ENCODE peak calls at places on chromosomes 1 and 21, in ten cellular contexts. One of them, this sample, is unnamed.
A peak's percentile ranks its signal among the peaks of the same experiment; 100 is the strongest.

GRCh38 chr1:165954940-165955339 is 127.5 kb downstream of the UCK2 start:
- DNase-seq in fibroblast of mammary gland: peak; percentile 81
- DNase-seq in mesothelial cell of epicardium: no peak
- DNase-seq in stimulated activated CD8-positive, alpha-beta memory T cell treated with anti-CD3 and anti-CD28 coated beads, Interleukin-7, amount 100 ng/mL, for 1 hour: no peak
- DNase-seq in H4: peak; percentile 60
- DNase-seq in NCI-H345: no peak
- DNase-seq in Daoy: peak; percentile 90
- DNase-seq in NCI-H1417 treated with DMSO at 0.1 percent for 48 hours: no peak
- DNase-seq in non-pigmented ciliary epithelial cell: peak; percentile 28
- DNase-seq in head of caudate nucleus: no peak
- DNase-seq in this sample: no peak

GRCh38 chr1:40036574-40036973 is 4.0 kb upstream of the CAP1 start:
- DNase-seq in fibroblast of mammary gland: peak; percentile 84
- DNase-seq in mesothelial cell of epicardium: no peak
- DNase-seq in stimulated activated CD8-positive, alpha-beta memory T cell treated with anti-CD3 and anti-CD28 coated beads, Interleukin-7, amount 100 ng/mL, for 1 hour: no peak
- DNase-seq in H4: peak; percentile 54
- DNase-seq in NCI-H345: no peak
- DNase-seq in Daoy: peak; percentile 83
- DNase-seq in NCI-H1417 treated with DMSO at 0.1 percent for 48 hours: no peak
- DNase-seq in non-pigmented ciliary epithelial cell: no peak
- DNase-seq in head of caudate nucleus: peak; percentile 36
- DNase-seq in this sample: no peak

GRCh38 chr1:206851611-206852010 is 13.8 kb upstream of the IL20 start:
- DNase-seq in fibroblast of mammary gland: peak; percentile 85
- DNase-seq in mesothelial cell of epicardium: no peak
- DNase-seq in stimulated activated CD8-positive, alpha-beta memory T cell treated with anti-CD3 and anti-CD28 coated beads, Interleukin-7, amount 100 ng/mL, for 1 hour: no peak
- DNase-seq in H4: no peak
- DNase-seq in NCI-H345: no peak
- DNase-seq in Daoy: no peak
- DNase-seq in NCI-H1417 treated with DMSO at 0.1 percent for 48 hours: no peak
- DNase-seq in non-pigmented ciliary epithelial cell: peak; percentile 19
- DNase-seq in head of caudate nucleus: no peak
- DNase-seq in this sample: no peak

GRCh38 chr1:9719978-9720722 is 68.6 kb downstream of the PIK3CD start:
- DNase-seq in fibroblast of mammary gland: no peak
- DNase-seq in mesothelial cell of epicardium: no peak
- DNase-seq in stimulated activated CD8-positive, alpha-beta memory T cell treated with anti-CD3 and anti-CD28 coated beads, Interleukin-7, amount 100 ng/mL, for 1 hour: no peak
- DNase-seq in H4: no peak
- DNase-seq in NCI-H345: no peak
- DNase-seq in Daoy: no peak
- DNase-seq in NCI-H1417 treated with DMSO at 0.1 percent for 48 hours: no peak
- DNase-seq in non-pigmented ciliary epithelial cell: no peak
- DNase-seq in head of caudate nucleus: no peak
- DNase-seq in this sample: peak; percentile 64

GRCh38 chr1:113930499-113931161 is 1.5 kb downstream of the HIPK1 start:
- DNase-seq in fibroblast of mammary gland: peak; percentile 62
- DNase-seq in mesothelial cell of epicardium: no peak
- DNase-seq in stimulated activated CD8-positive, alpha-beta memory T cell treated with anti-CD3 and anti-CD28 coated beads, Interleukin-7, amount 100 ng/mL, for 1 hour: peak; percentile 46
- DNase-seq in H4: peak; percentile 49
- DNase-seq in NCI-H345: no peak
- DNase-seq in Daoy: peak; percentile 81
- DNase-seq in NCI-H1417 treated with DMSO at 0.1 percent for 48 hours: no peak
- DNase-seq in non-pigmented ciliary epithelial cell: no peak
- DNase-seq in head of caudate nucleus: no peak
- DNase-seq in this sample: peak; percentile 77

GRCh38 chr1:193068013-193068412 is 8.6 kb downstream of the RO60 start:
- DNase-seq in fibroblast of mammary gland: peak; percentile 19
- DNase-seq in mesothelial cell of epicardium: no peak
- DNase-seq in stimulated activated CD8-positive, alpha-beta memory T cell treated with anti-CD3 and anti-CD28 coated beads, Interleukin-7, amount 100 ng/mL, for 1 hour: no peak
- DNase-seq in H4: no peak
- DNase-seq in NCI-H345: no peak
- DNase-seq in Daoy: no peak
- DNase-seq in NCI-H1417 treated with DMSO at 0.1 percent for 48 hours: no peak
- DNase-seq in non-pigmented ciliary epithelial cell: no peak
- DNase-seq in head of caudate nucleus: no peak
- DNase-seq in this sample: no peak

GRCh38 chr1:162070094-162070748 is 730 bp downstream of the NOS1AP start:
- DNase-seq in fibroblast of mammary gland: no peak
- DNase-seq in mesothelial cell of epicardium: no peak
- DNase-seq in stimulated activated CD8-positive, alpha-beta memory T cell treated with anti-CD3 and anti-CD28 coated beads, Interleukin-7, amount 100 ng/mL, for 1 hour: no peak
- DNase-seq in H4: no peak
- DNase-seq in NCI-H345: peak; percentile 38
- DNase-seq in Daoy: peak; percentile 13
- DNase-seq in NCI-H1417 treated with DMSO at 0.1 percent for 48 hours: no peak
- DNase-seq in non-pigmented ciliary epithelial cell: no peak
- DNase-seq in head of caudate nucleus: no peak
- DNase-seq in this sample: peak; percentile 58

GRCh38 chr1:225511828-225512381 is 84.1 kb upstream of the LBR start:
- DNase-seq in fibroblast of mammary gland: no peak
- DNase-seq in mesothelial cell of epicardium: no peak
- DNase-seq in stimulated activated CD8-positive, alpha-beta memory T cell treated with anti-CD3 and anti-CD28 coated beads, Interleukin-7, amount 100 ng/mL, for 1 hour: no peak
- DNase-seq in H4: no peak
- DNase-seq in NCI-H345: no peak
- DNase-seq in Daoy: no peak
- DNase-seq in NCI-H1417 treated with DMSO at 0.1 percent for 48 hours: no peak
- DNase-seq in non-pigmented ciliary epithelial cell: no peak
- DNase-seq in head of caudate nucleus: no peak
- DNase-seq in this sample: no peak

GRCh38 chr1:60764489-60764888 is 317.9 kb upstream of the NFIA start:
- DNase-seq in fibroblast of mammary gland: no peak
- DNase-seq in mesothelial cell of epicardium: no peak
- DNase-seq in stimulated activated CD8-positive, alpha-beta memory T cell treated with anti-CD3 and anti-CD28 coated beads, Interleukin-7, amount 100 ng/mL, for 1 hour: no peak
- DNase-seq in H4: no peak
- DNase-seq in NCI-H345: no peak
- DNase-seq in Daoy: no peak
- DNase-seq in NCI-H1417 treated with DMSO at 0.1 percent for 48 hours: no peak
- DNase-seq in non-pigmented ciliary epithelial cell: no peak
- DNase-seq in head of caudate nucleus: no peak
- DNase-seq in this sample: no peak

GRCh38 chr1:228063251-228064191 is 19.0 kb upstream of the ARF1 start:
- DNase-seq in fibroblast of mammary gland: no peak
- DNase-seq in mesothelial cell of epicardium: no peak
- DNase-seq in stimulated activated CD8-positive, alpha-beta memory T cell treated with anti-CD3 and anti-CD28 coated beads, Interleukin-7, amount 100 ng/mL, for 1 hour: no peak
- DNase-seq in H4: no peak
- DNase-seq in NCI-H345: no peak
- DNase-seq in Daoy: no peak
- DNase-seq in NCI-H1417 treated with DMSO at 0.1 percent for 48 hours: no peak
- DNase-seq in non-pigmented ciliary epithelial cell: no peak
- DNase-seq in head of caudate nucleus: no peak
- DNase-seq in this sample: no peak

GRCh38 chr1:200410566-200410878 is 686 bp upstream of the ZNF281 start:
- DNase-seq in fibroblast of mammary gland: peak; percentile 25
- DNase-seq in mesothelial cell of epicardium: no peak
- DNase-seq in stimulated activated CD8-positive, alpha-beta memory T cell treated with anti-CD3 and anti-CD28 coated beads, Interleukin-7, amount 100 ng/mL, for 1 hour: no peak
- DNase-seq in H4: no peak
- DNase-seq in NCI-H345: peak; percentile 72
- DNase-seq in Daoy: no peak
- DNase-seq in NCI-H1417 treated with DMSO at 0.1 percent for 48 hours: peak; percentile 66
- DNase-seq in non-pigmented ciliary epithelial cell: no peak
- DNase-seq in head of caudate nucleus: no peak
- DNase-seq in this sample: no peak

GRCh38 chr21:31394309-31394708 is 50.2 kb upstream of the TIAM1 start:
- DNase-seq in fibroblast of mammary gland: no peak
- DNase-seq in mesothelial cell of epicardium: no peak
- DNase-seq in stimulated activated CD8-positive, alpha-beta memory T cell treated with anti-CD3 and anti-CD28 coated beads, Interleukin-7, amount 100 ng/mL, for 1 hour: no peak
- DNase-seq in H4: no peak
- DNase-seq in NCI-H345: no peak
- DNase-seq in Daoy: no peak
- DNase-seq in NCI-H1417 treated with DMSO at 0.1 percent for 48 hours: no peak
- DNase-seq in non-pigmented ciliary epithelial cell: no peak
- DNase-seq in head of caudate nucleus: no peak
- DNase-seq in this sample: no peak

GRCh38 chr1:188070848-188071247 is 1242.1 kb downstream of the PLA2G4A start:
- DNase-seq in fibroblast of mammary gland: no peak
- DNase-seq in mesothelial cell of epicardium: no peak
- DNase-seq in stimulated activated CD8-positive, alpha-beta memory T cell treated with anti-CD3 and anti-CD28 coated beads, Interleukin-7, amount 100 ng/mL, for 1 hour: no peak
- DNase-seq in H4: no peak
- DNase-seq in NCI-H345: no peak
- DNase-seq in Daoy: no peak
- DNase-seq in NCI-H1417 treated with DMSO at 0.1 percent for 48 hours: no peak
- DNase-seq in non-pigmented ciliary epithelial cell: no peak
- DNase-seq in head of caudate nucleus: no peak
- DNase-seq in this sample: no peak

GRCh38 chr1:85289207-85289847 is 12.9 kb upstream of the BCL10 start:
- DNase-seq in fibroblast of mammary gland: peak; percentile 96
- DNase-seq in mesothelial cell of epicardium: no peak
- DNase-seq in stimulated activated CD8-positive, alpha-beta memory T cell treated with anti-CD3 and anti-CD28 coated beads, Interleukin-7, amount 100 ng/mL, for 1 hour: no peak
- DNase-seq in H4: peak; percentile 71
- DNase-seq in NCI-H345: no peak
- DNase-seq in Daoy: peak; percentile 98
- DNase-seq in NCI-H1417 treated with DMSO at 0.1 percent for 48 hours: no peak
- DNase-seq in non-pigmented ciliary epithelial cell: peak; percentile 92
- DNase-seq in head of caudate nucleus: no peak
- DNase-seq in this sample: no peak

GRCh38 chr1:35834218-35834617 is 26.4 kb downstream of the AGO4 start:
- DNase-seq in fibroblast of mammary gland: no peak
- DNase-seq in mesothelial cell of epicardium: no peak
- DNase-seq in stimulated activated CD8-positive, alpha-beta memory T cell treated with anti-CD3 and anti-CD28 coated beads, Interleukin-7, amount 100 ng/mL, for 1 hour: no peak
- DNase-seq in H4: no peak
- DNase-seq in NCI-H345: no peak
- DNase-seq in Daoy: no peak
- DNase-seq in NCI-H1417 treated with DMSO at 0.1 percent for 48 hours: no peak
- DNase-seq in non-pigmented ciliary epithelial cell: no peak
- DNase-seq in head of caudate nucleus: no peak
- DNase-seq in this sample: no peak

GRCh38 chr1:30988045-30988444 is 77.5 kb downstream of the PUM1 start:
- DNase-seq in fibroblast of mammary gland: peak; percentile 71
- DNase-seq in mesothelial cell of epicardium: no peak
- DNase-seq in stimulated activated CD8-positive, alpha-beta memory T cell treated with anti-CD3 and anti-CD28 coated beads, Interleukin-7, amount 100 ng/mL, for 1 hour: no peak
- DNase-seq in H4: no peak
- DNase-seq in NCI-H345: no peak
- DNase-seq in Daoy: no peak
- DNase-seq in NCI-H1417 treated with DMSO at 0.1 percent for 48 hours: no peak
- DNase-seq in non-pigmented ciliary epithelial cell: no peak
- DNase-seq in head of caudate nucleus: no peak
- DNase-seq in this sample: no peak

GRCh38 chr1:35745124-35745730 is 24.6 kb downstream of the CLSPN start:
- DNase-seq in fibroblast of mammary gland: no peak
- DNase-seq in mesothelial cell of epicardium: no peak
- DNase-seq in stimulated activated CD8-positive, alpha-beta memory T cell treated with anti-CD3 and anti-CD28 coated beads, Interleukin-7, amount 100 ng/mL, for 1 hour: no peak
- DNase-seq in H4: no peak
- DNase-seq in NCI-H345: no peak
- DNase-seq in Daoy: no peak
- DNase-seq in NCI-H1417 treated with DMSO at 0.1 percent for 48 hours: no peak
- DNase-seq in non-pigmented ciliary epithelial cell: no peak
- DNase-seq in head of caudate nucleus: no peak
- DNase-seq in this sample: no peak

GRCh38 chr1:192557841-192558595 is 17.6 kb upstream of the RGS1 start:
- DNase-seq in fibroblast of mammary gland: peak; percentile 85
- DNase-seq in mesothelial cell of epicardium: no peak
- DNase-seq in stimulated activated CD8-positive, alpha-beta memory T cell treated with anti-CD3 and anti-CD28 coated beads, Interleukin-7, amount 100 ng/mL, for 1 hour: no peak
- DNase-seq in H4: no peak
- DNase-seq in NCI-H345: no peak
- DNase-seq in Daoy: no peak
- DNase-seq in NCI-H1417 treated with DMSO at 0.1 percent for 48 hours: no peak
- DNase-seq in non-pigmented ciliary epithelial cell: no peak
- DNase-seq in head of caudate nucleus: no peak
- DNase-seq in this sample: no peak

GRCh38 chr1:2274231-2274967 is 46.3 kb downstream of the SKI start:
- DNase-seq in fibroblast of mammary gland: no peak
- DNase-seq in mesothelial cell of epicardium: no peak
- DNase-seq in stimulated activated CD8-positive, alpha-beta memory T cell treated with anti-CD3 and anti-CD28 coated beads, Interleukin-7, amount 100 ng/mL, for 1 hour: no peak
- DNase-seq in H4: no peak
- DNase-seq in NCI-H345: no peak
- DNase-seq in Daoy: no peak
- DNase-seq in NCI-H1417 treated with DMSO at 0.1 percent for 48 hours: no peak
- DNase-seq in non-pigmented ciliary epithelial cell: no peak
- DNase-seq in head of caudate nucleus: no peak
- DNase-seq in this sample: no peak

GRCh38 chr1:227219715-227220292 is 98.5 kb downstream of the CDC42BPA start:
- DNase-seq in fibroblast of mammary gland: no peak
- DNase-seq in mesothelial cell of epicardium: no peak
- DNase-seq in stimulated activated CD8-positive, alpha-beta memory T cell treated with anti-CD3 and anti-CD28 coated beads, Interleukin-7, amount 100 ng/mL, for 1 hour: no peak
- DNase-seq in H4: no peak
- DNase-seq in NCI-H345: no peak
- DNase-seq in Daoy: no peak
- DNase-seq in NCI-H1417 treated with DMSO at 0.1 percent for 48 hours: no peak
- DNase-seq in non-pigmented ciliary epithelial cell: no peak
- DNase-seq in head of caudate nucleus: no peak
- DNase-seq in this sample: no peak

GRCh38 chr1:41274827-41275519 is 32.9 kb upstream of the SCMH1 start:
- DNase-seq in fibroblast of mammary gland: peak; percentile 14
- DNase-seq in mesothelial cell of epicardium: no peak
- DNase-seq in stimulated activated CD8-positive, alpha-beta memory T cell treated with anti-CD3 and anti-CD28 coated beads, Interleukin-7, amount 100 ng/mL, for 1 hour: no peak
- DNase-seq in H4: no peak
- DNase-seq in NCI-H345: no peak
- DNase-seq in Daoy: no peak
- DNase-seq in NCI-H1417 treated with DMSO at 0.1 percent for 48 hours: no peak
- DNase-seq in non-pigmented ciliary epithelial cell: no peak
- DNase-seq in head of caudate nucleus: no peak
- DNase-seq in this sample: no peak

GRCh38 chr1:80143361-80143760 is 1136.8 kb upstream of the ADGRL4 start:
- DNase-seq in fibroblast of mammary gland: no peak
- DNase-seq in mesothelial cell of epicardium: no peak
- DNase-seq in stimulated activated CD8-positive, alpha-beta memory T cell treated with anti-CD3 and anti-CD28 coated beads, Interleukin-7, amount 100 ng/mL, for 1 hour: no peak
- DNase-seq in H4: no peak
- DNase-seq in NCI-H345: no peak
- DNase-seq in Daoy: no peak
- DNase-seq in NCI-H1417 treated with DMSO at 0.1 percent for 48 hours: no peak
- DNase-seq in non-pigmented ciliary epithelial cell: no peak
- DNase-seq in head of caudate nucleus: no peak
- DNase-seq in this sample: no peak

GRCh38 chr1:229068266-229069043 is 202.5 kb upstream of the RAB4A start:
- DNase-seq in fibroblast of mammary gland: peak; percentile 44
- DNase-seq in mesothelial cell of epicardium: no peak
- DNase-seq in stimulated activated CD8-positive, alpha-beta memory T cell treated with anti-CD3 and anti-CD28 coated beads, Interleukin-7, amount 100 ng/mL, for 1 hour: no peak
- DNase-seq in H4: no peak
- DNase-seq in NCI-H345: no peak
- DNase-seq in Daoy: no peak
- DNase-seq in NCI-H1417 treated with DMSO at 0.1 percent for 48 hours: no peak
- DNase-seq in non-pigmented ciliary epithelial cell: no peak
- DNase-seq in head of caudate nucleus: peak; percentile 47
- DNase-seq in this sample: no peak

GRCh38 chr1:37840711-37841110 is 18.7 kb downstream of the MTF1 start:
- DNase-seq in fibroblast of mammary gland: no peak
- DNase-seq in mesothelial cell of epicardium: no peak
- DNase-seq in stimulated activated CD8-positive, alpha-beta memory T cell treated with anti-CD3 and anti-CD28 coated beads, Interleukin-7, amount 100 ng/mL, for 1 hour: no peak
- DNase-seq in H4: no peak
- DNase-seq in NCI-H345: no peak
- DNase-seq in Daoy: no peak
- DNase-seq in NCI-H1417 treated with DMSO at 0.1 percent for 48 hours: no peak
- DNase-seq in non-pigmented ciliary epithelial cell: no peak
- DNase-seq in head of caudate nucleus: no peak
- DNase-seq in this sample: no peak

GRCh38 chr1:184283999-184284398 is 102.8 kb upstream of the C1orf21 start:
- DNase-seq in fibroblast of mammary gland: peak; percentile 45
- DNase-seq in mesothelial cell of epicardium: no peak
- DNase-seq in stimulated activated CD8-positive, alpha-beta memory T cell treated with anti-CD3 and anti-CD28 coated beads, Interleukin-7, amount 100 ng/mL, for 1 hour: no peak
- DNase-seq in H4: peak; percentile 79
- DNase-seq in NCI-H345: no peak
- DNase-seq in Daoy: no peak
- DNase-seq in NCI-H1417 treated with DMSO at 0.1 percent for 48 hours: no peak
- DNase-seq in non-pigmented ciliary epithelial cell: peak; percentile 72
- DNase-seq in head of caudate nucleus: no peak
- DNase-seq in this sample: no peak

GRCh38 chr1:5740865-5741860 is 251.1 kb downstream of the NPHP4 start:
- DNase-seq in fibroblast of mammary gland: no peak
- DNase-seq in mesothelial cell of epicardium: no peak
- DNase-seq in stimulated activated CD8-positive, alpha-beta memory T cell treated with anti-CD3 and anti-CD28 coated beads, Interleukin-7, amount 100 ng/mL, for 1 hour: no peak
- DNase-seq in H4: no peak
- DNase-seq in NCI-H345: no peak
- DNase-seq in Daoy: no peak
- DNase-seq in NCI-H1417 treated with DMSO at 0.1 percent for 48 hours: no peak
- DNase-seq in non-pigmented ciliary epithelial cell: no peak
- DNase-seq in head of caudate nucleus: no peak
- DNase-seq in this sample: no peak

GRCh38 chr1:65148548-65149390 is 766 bp downstream of the AK4 start:
- DNase-seq in fibroblast of mammary gland: peak; percentile 33
- DNase-seq in mesothelial cell of epicardium: peak; percentile 24
- DNase-seq in stimulated activated CD8-positive, alpha-beta memory T cell treated with anti-CD3 and anti-CD28 coated beads, Interleukin-7, amount 100 ng/mL, for 1 hour: no peak
- DNase-seq in H4: no peak
- DNase-seq in NCI-H345: peak; percentile 42
- DNase-seq in Daoy: peak; percentile 71
- DNase-seq in NCI-H1417 treated with DMSO at 0.1 percent for 48 hours: no peak
- DNase-seq in non-pigmented ciliary epithelial cell: no peak
- DNase-seq in head of caudate nucleus: peak; percentile 34
- DNase-seq in this sample: peak; percentile 87

GRCh38 chr1:225879521-225880209 is 2.5 kb downstream of the TMEM63A start:
- DNase-seq in fibroblast of mammary gland: no peak
- DNase-seq in mesothelial cell of epicardium: no peak
- DNase-seq in stimulated activated CD8-positive, alpha-beta memory T cell treated with anti-CD3 and anti-CD28 coated beads, Interleukin-7, amount 100 ng/mL, for 1 hour: no peak
- DNase-seq in H4: no peak
- DNase-seq in NCI-H345: peak; percentile 42
- DNase-seq in Daoy: no peak
- DNase-seq in NCI-H1417 treated with DMSO at 0.1 percent for 48 hours: no peak
- DNase-seq in non-pigmented ciliary epithelial cell: no peak
- DNase-seq in head of caudate nucleus: peak; percentile 56
- DNase-seq in this sample: no peak

This sample was measured in activated CD8-positive, alpha-beta memory T cell treated with anti-CD3 and anti-CD28 coated beads, Interleukin-2, amount 50 U/mL, for 48 hours.